ENCODE peak calls at places on chromosome 17, in four cellular contexts. U is heart right ventricle; O is Peyer's patch; V is T-helper 2 cell treated with Interferon-gamma antibody and Interleukin-4, amounts not matched to agents 5 μg/mL and 100 μg/mL, for 36 hours. C is an unnamed sample.
A peak's percentile ranks its signal among the peaks of the same experiment; 100 is the strongest.

GRCh38 chr17:58576679-58577367 is 62.4 kb upstream of the MTMR4 start:
- DNase-seq in U (no peak), O (no peak), V (no peak), C (no peak)

GRCh38 chr17:41870627-41871026 is 5.4 kb upstream of the KLHL11 start:
- DNase-seq in U (no peak), O (no peak), V (no peak), C (no peak)

GRCh38 chr17:80992077-80992947 is 671 bp downstream of the CHMP6 start:
- DNase-seq in U (no peak), O (peak; percentile 59), V (no peak), C (no peak)

GRCh38 chr17:65966311-65966710 is 225.6 kb downstream of the CEP112 start:
- DNase-seq in U (no peak), O (no peak), V (no peak), C (no peak)

GRCh38 chr17:17700251-17700969 is 19.2 kb downstream of the RAI1 start:
- DNase-seq in U (no peak), O (peak; percentile 65), V (no peak), C (no peak)

GRCh38 chr17:44334315-44335181 is 9.9 kb upstream of the SLC25A39 start:
- DNase-seq in U (no peak), O (no peak), V (no peak), C (no peak)

GRCh38 chr17:47707056-47707791 is 13.3 kb downstream of the TBKBP1 start:
- DNase-seq in U (no peak), O (no peak), V (no peak), C (no peak)

GRCh38 chr17:19319771-19320505 is 42.6 kb downstream of the B9D1 start:
- DNase-seq in U (no peak), O (no peak), V (no peak), C (no peak)

GRCh38 chr17:82213251-82214011 is 789 bp upstream of the CCDC57 start:
- DNase-seq in U (no peak), O (peak; percentile 53), V (peak; percentile 65), C (peak; percentile 53)

GRCh38 chr17:20266806-20267458 is 200.4 kb downstream of the LGALS9B start:
- DNase-seq in U (no peak), O (no peak), V (no peak), C (no peak)

GRCh38 chr17:58328195-58329034 is at the start of gene TSPOAP1:
- DNase-seq in U (no peak), O (peak; percentile 54), V (peak; percentile 83), C (no peak)

GRCh38 chr17:4482338-4483011 is 16.2 kb upstream of the SPNS2 start:
- DNase-seq in U (no peak), O (no peak), V (no peak), C (no peak)

GRCh38 chr17:29357821-29358232 is 32.3 kb upstream of the TAOK1 start:
- DNase-seq in U (no peak), O (no peak), V (no peak), C (no peak)

GRCh38 chr17:50977487-50978159 is 111.5 kb upstream of the TOB1 start:
- DNase-seq in U (no peak), O (no peak), V (no peak), C (no peak)

GRCh38 chr17:49795372-49795771 is 6.9 kb downstream of the KAT7 start:
- DNase-seq in U (no peak), O (no peak), V (no peak), C (no peak)

GRCh38 chr17:73194514-73195222 is 1.8 kb downstream of the COG1 start:
- DNase-seq in U (no peak), O (no peak), V (no peak), C (no peak)

GRCh38 chr17:81305051-81305630 is 10.0 kb upstream of the SLC38A10 start:
- DNase-seq in U (no peak), O (no peak), V (no peak), C (no peak)

GRCh38 chr17:66714046-66715023 is 120.6 kb upstream of the CACNG5 start:
- DNase-seq in U (no peak), O (no peak), V (no peak), C (no peak)

GRCh38 chr17:8698142-8699050 is 46.2 kb downstream of the CCDC42 start:
- DNase-seq in U (peak; percentile 62), O (no peak), V (no peak), C (no peak)